ENCODE peak calls at places on chromosomes 13 and 19, in eight cellular contexts. I, C, X, R, T, Y, S and W are unnamed samples.

GRCh38 chr13:54185101-54185500 is 1156.5 kb downstream of the OLFM4 start:
- DNase-seq in T (no peak), R (no peak), Y (no peak), C (no peak), S (no peak), X (no peak), I (no peak), W (no peak)

GRCh38 chr13:41284512-41285288 is 21.3 kb upstream of the MTRF1 start:
- DNase-seq in R (no peak), C (no peak), S (no peak), I (peak), Y (no peak), T (no peak), X (no peak), W (no peak)

GRCh38 chr13:44380404-44381165 is 7.0 kb downstream of the SERP2 start:
- DNase-seq in X (no peak), Y (no peak), I (peak), S (no peak), C (no peak), R (no peak), T (no peak), W (no peak)

GRCh38 chr13:22800726-22801401 is 379.9 kb upstream of the SGCG start:
- DNase-seq in R (peak), X (no peak), S (no peak), T (peak), C (no peak), I (no peak), Y (no peak), W (no peak)

GRCh38 chr13:79387853-79388252 is 18.2 kb downstream of the RBM26 start:
- DNase-seq in C (no peak), S (no peak), I (no peak), Y (no peak), R (no peak), T (no peak), X (no peak), W (no peak)

GRCh38 chr13:39998166-39998565 is 342.7 kb downstream of the COG6 start:
- DNase-seq in C (no peak), T (no peak), S (no peak), R (no peak), I (no peak), X (no peak), Y (no peak), W (no peak)

GRCh38 chr13:45879666-45880065 is 28.1 kb upstream of the SIAH3 start:
- DNase-seq in X (no peak), T (no peak), I (peak), C (no peak), R (no peak), Y (no peak), S (peak), W (no peak)

GRCh38 chr13:43023244-43023931 is at the start of gene DNAJC15:
- DNase-seq in R (peak), I (peak), Y (peak), C (peak), T (peak), S (peak), X (peak), W (peak)

GRCh38 chr13:39269411-39269810 is 231.2 kb downstream of the NHLRC3 start:
- DNase-seq in C (no peak), R (no peak), S (no peak), X (no peak), T (no peak), I (peak), Y (no peak), W (no peak)

GRCh38 chr19:35328851-35329285 is at the start of gene CD22:
- DNase-seq in Y (no peak), C (no peak), S (no peak), T (no peak), X (no peak), I (no peak), R (no peak), W (no peak)

GRCh38 chr13:97781891-97782305 is 171.6 kb upstream of the IPO5 start:
- DNase-seq in Y (no peak), R (no peak), S (no peak), X (no peak), T (no peak), C (no peak), I (peak), W (peak)

GRCh38 chr13:30082391-30082790 is 225.0 kb downstream of the KATNAL1 start:
- DNase-seq in I (no peak), R (no peak), S (no peak), Y (no peak), T (no peak), C (no peak), X (no peak), W (no peak)

GRCh38 chr13:109389892-109390345 is 396.5 kb downstream of the IRS2 start:
- DNase-seq in R (no peak), Y (no peak), I (peak), T (no peak), S (no peak), C (no peak), X (no peak), W (no peak)

GRCh38 chr13:98854448-98854847 is 102.0 kb upstream of the SLC15A1 start:
- DNase-seq in I (no peak), R (no peak), X (no peak), C (no peak), Y (no peak), S (no peak), T (no peak), W (no peak)

GRCh38 chr19:2431318-2432055 is 4.1 kb upstream of the TIMM13 start:
- DNase-seq in I (no peak), R (no peak), C (no peak), X (no peak), T (no peak), S (no peak), Y (no peak), W (no peak)

GRCh38 chr13:38394777-38395504 is 45.3 kb downstream of the UFM1 start:
- DNase-seq in R (no peak), I (peak), C (no peak), T (no peak), S (no peak), X (no peak), Y (no peak), W (no peak)

GRCh38 chr19:8614455-8614854 is 3.9 kb upstream of the ADAMTS10 start:
- DNase-seq in I (no peak), T (no peak), R (no peak), C (no peak), S (no peak), Y (no peak), X (no peak), W (no peak)

GRCh38 chr13:110486061-110486780 is 75.3 kb downstream of the RAB20 start:
- DNase-seq in Y (no peak), S (no peak), C (no peak), I (no peak), X (no peak), R (no peak), T (no peak), W (no peak)

GRCh38 chr19:1875646-1876493 is 9.4 kb downstream of the ABHD17A start:
- DNase-seq in R (peak), Y (peak), I (peak), X (peak), C (peak), T (peak), S (peak), W (peak)

GRCh38 chr19:45153339-45154063 is 7.3 kb downstream of the NKPD1 start:
- DNase-seq in X (no peak), S (peak), R (no peak), C (peak), T (no peak), I (peak), Y (no peak), W (no peak)

GRCh38 chr13:68051910-68052309 is 821.8 kb upstream of the PCDH9 start:
- DNase-seq in C (no peak), S (no peak), R (no peak), X (no peak), I (no peak), T (no peak), Y (no peak), W (no peak)

GRCh38 chr13:37023871-37024270 is 23.3 kb downstream of the EXOSC8 start:
- DNase-seq in S (no peak), I (peak), Y (no peak), X (no peak), C (no peak), R (no peak), T (no peak), W (no peak)

GRCh38 chr13:74444877-74445479 is 310.8 kb upstream of the KLF12 start:
- DNase-seq in R (no peak), T (no peak), C (no peak), I (peak), S (no peak), X (no peak), Y (no peak), W (no peak)

GRCh38 chr13:38417727-38418126 is 68.1 kb downstream of the UFM1 start:
- DNase-seq in C (no peak), R (no peak), S (no peak), Y (no peak), I (no peak), T (no peak), X (peak), W (no peak)

GRCh38 chr19:3680939-3681338 is 19.3 kb downstream of the PIP5K1C start:
- DNase-seq in X (no peak), R (no peak), I (no peak), Y (no peak), S (no peak), C (no peak), T (no peak), W (no peak)

GRCh38 chr19:45752639-45753038 is 16.4 kb downstream of the SIX5 start:
- DNase-seq in Y (no peak), I (no peak), R (no peak), X (no peak), C (no peak), S (no peak), T (no peak), W (no peak)

GRCh38 chr19:38250821-38251563 is 5.2 kb downstream of the PPP1R14A start:
- DNase-seq in C (peak), T (peak), Y (peak), R (no peak), S (peak), X (no peak), I (no peak), W (peak)

GRCh38 chr19:49672131-49672919 is 4.7 kb upstream of the PRMT1 start:
- DNase-seq in X (peak), C (peak), I (peak), R (peak), Y (peak), S (peak), T (peak), W (no peak)

GRCh38 chr19:53612762-53613526 is 18.9 kb upstream of the DPRX start:
- DNase-seq in Y (no peak), C (no peak), R (no peak), I (no peak), X (no peak), S (no peak), T (no peak), W (no peak)

GRCh38 chr13:106376411-106377112 is 158.9 kb downstream of the EFNB2 start:
- DNase-seq in T (peak), C (no peak), I (peak), X (no peak), S (no peak), R (peak), Y (peak), W (no peak)

GRCh38 chr13:48233886-48234488 is 981 bp downstream of the ITM2B start:
- DNase-seq in Y (no peak), C (peak), R (no peak), T (peak), X (no peak), S (no peak), I (peak), W (no peak)

GRCh38 chr19:10769533-10770491 is 51.9 kb downstream of the DNM2 start:
- DNase-seq in C (peak), R (no peak), I (no peak), S (peak), X (no peak), T (peak), Y (no peak), W (no peak)

GRCh38 chr13:98846991-98847390 is 94.5 kb upstream of the SLC15A1 start:
- DNase-seq in X (no peak), S (no peak), T (no peak), I (no peak), C (no peak), Y (no peak), R (no peak), W (no peak)

GRCh38 chr19:13846533-13847032 is 30.4 kb upstream of the NANOS3 start:
- DNase-seq in Y (peak), X (peak), C (peak), I (peak), S (peak), T (peak), R (peak), W (peak)

GRCh38 chr13:42211704-42212103 is 60.2 kb upstream of the AKAP11 start:
- DNase-seq in X (no peak), I (peak), R (no peak), T (no peak), C (no peak), S (no peak), Y (no peak), W (no peak)

GRCh38 chr13:36343766-36344165 is 2.4 kb downstream of the SPART start:
- DNase-seq in R (no peak), C (no peak), I (no peak), S (no peak), T (no peak), Y (no peak), X (no peak), W (no peak)

GRCh38 chr19:35509018-35509652 is 4.3 kb downstream of the DMKN start:
- DNase-seq in X (no peak), C (peak), R (peak), S (peak), I (no peak), T (no peak), Y (peak), W (no peak)

DNA sequence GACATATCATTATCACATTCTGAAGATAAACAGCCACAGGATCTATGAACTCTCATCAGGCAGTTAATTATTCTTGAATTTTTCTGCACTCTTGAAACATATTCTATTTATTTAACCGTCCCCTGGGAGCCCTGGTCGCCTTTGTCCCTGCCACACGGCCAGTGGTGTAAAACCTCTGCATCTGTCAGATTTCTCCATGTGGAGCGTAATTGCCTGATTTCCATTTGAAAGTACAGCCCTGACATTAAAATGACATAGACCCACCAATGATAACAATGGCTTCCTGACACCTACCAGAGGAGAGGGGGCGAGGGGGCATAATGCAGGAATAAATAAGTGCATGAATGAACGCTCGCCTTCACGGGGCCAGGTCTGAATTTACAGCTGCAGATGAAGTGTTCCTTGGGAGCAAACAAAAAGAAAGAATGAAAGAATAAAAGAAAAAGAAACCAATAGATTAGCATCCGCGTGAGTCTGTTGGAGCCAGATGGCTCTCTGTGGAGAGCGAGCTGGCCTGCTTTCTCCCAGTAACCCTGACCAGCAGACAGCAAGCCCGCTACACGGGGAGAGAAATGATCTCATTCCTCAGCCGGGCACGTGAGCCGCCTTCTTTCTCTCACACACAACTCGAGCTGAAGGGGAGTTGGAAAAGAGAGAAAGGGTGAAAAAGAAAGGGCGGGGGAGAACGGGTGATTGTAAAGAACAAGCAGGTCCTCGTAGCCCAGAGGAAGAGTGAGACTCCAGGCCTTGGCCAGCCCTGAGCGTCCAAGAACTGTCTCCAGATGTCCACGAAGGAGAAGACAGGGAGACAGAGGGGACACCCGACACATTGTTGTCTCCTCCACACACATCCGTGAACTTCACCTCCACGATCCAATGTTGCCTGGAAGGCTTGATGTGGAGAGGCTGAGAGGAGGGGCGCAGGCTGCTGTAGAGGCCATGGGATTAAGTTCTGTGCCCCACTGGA is 81.2 kb downstream of the RNASEH2B start:
- DNase-seq in X (no peak), R (peak), S (peak), T (peak), I (peak), C (peak), Y (no peak), W (no peak)
- H3K4me3 ChIP-seq in X (no peak), R (no peak), S (no peak), T (peak), I (peak), C (no peak), Y (no peak), W (peak)

DNA sequence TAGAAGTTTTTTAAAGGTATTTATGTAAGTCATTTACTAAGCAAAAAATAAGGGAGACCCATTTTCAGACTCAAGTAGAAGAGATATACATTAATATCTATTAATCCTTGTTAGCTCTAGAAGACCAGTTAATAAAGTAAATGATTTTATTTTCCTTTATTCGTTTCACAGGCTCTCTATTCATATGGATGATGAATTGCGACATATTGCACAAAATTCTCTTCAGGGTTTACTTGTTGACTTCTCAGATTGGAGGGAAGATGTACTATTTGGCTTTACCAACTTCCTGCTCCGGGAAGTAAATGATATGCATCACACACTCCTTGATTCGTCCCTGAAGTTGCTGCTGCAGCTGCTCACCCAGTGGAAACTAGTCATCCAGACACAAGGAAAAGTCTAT is 139.3 kb downstream of the FRY start:
- DNase-seq in Y (no peak), R (no peak), T (no peak), S (no peak), I (no peak), X (no peak), C (no peak), W (no peak)
- TF ChIP-seq CTCF in Y (no peak), R (no peak), T (no peak), S (no peak), I (no peak), X (no peak), C (no peak), W (no peak)

GRCh38 chr19:18090545-18091216 is 3.9 kb upstream of the IL12RB1 start:
- DNase-seq in S (no peak), T (no peak), C (no peak), Y (no peak), X (no peak), R (peak), I (no peak), W (no peak)

GRCh38 chr19:18091217-18091608 is 4.5 kb upstream of the IL12RB1 start:
- DNase-seq in C (no peak), R (peak), T (peak), X (no peak), Y (peak), I (no peak), S (peak), W (no peak)

GRCh38 chr19:18097217-18097992 is at the start of gene MAST3:
- DNase-seq in T (peak), C (peak), S (peak), I (peak), Y (peak), R (peak), X (peak), W (no peak)

GRCh38 chr19:18096258-18096657 is 1.3 kb upstream of the MAST3 start:
- DNase-seq in I (no peak), X (no peak), C (no peak), Y (no peak), S (no peak), R (no peak), T (no peak), W (no peak)

GRCh38 chr19:18093439-18094161 is 4.0 kb upstream of the MAST3 start:
- DNase-seq in Y (no peak), R (no peak), X (no peak), T (no peak), C (no peak), S (no peak), I (no peak), W (no peak)
- H3K27ac ChIP-seq in Y (no peak), R (no peak), X (no peak), T (no peak), C (no peak), S (no peak), I (no peak), W (peak)

GRCh38 chr13:114115191-114115671 is 17.2 kb downstream of the RASA3 start:
- DNase-seq in S (peak), I (peak), R (peak), X (no peak), T (peak), Y (peak), C (peak), W (no peak)
- H3K4me3 ChIP-seq in S (no peak), I (no peak), R (no peak), X (no peak), T (no peak), Y (no peak), C (no peak), W (no peak)

DNA sequence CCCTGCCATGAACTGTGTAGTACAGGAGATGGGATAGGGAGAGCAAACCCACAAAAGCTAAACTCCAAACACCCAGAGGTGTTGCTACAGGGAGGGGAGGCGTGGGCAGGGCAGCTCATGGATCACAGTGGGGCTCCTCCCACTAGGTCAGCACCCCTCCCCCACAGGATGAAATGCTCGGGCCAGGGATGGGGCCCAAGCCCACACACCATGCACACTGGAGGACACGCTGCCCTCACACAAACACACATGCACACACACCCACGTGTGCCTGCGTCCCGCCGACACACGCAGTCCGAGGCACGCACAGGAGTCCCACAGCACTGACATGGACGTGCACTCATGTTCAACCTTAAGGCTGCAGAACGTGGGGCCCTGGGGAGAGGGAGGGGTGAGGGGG is 6.0 kb upstream of the CCNP start:
- DNase-seq in C (no peak), Y (no peak), I (no peak), R (no peak), T (no peak), X (no peak), S (no peak), W (no peak)
- TF ChIP-seq CTCF in C (no peak), Y (no peak), I (no peak), R (no peak), T (no peak), X (no peak), S (no peak), W (no peak)